ENCODE peak calls at places on chromosome 2, in eight cellular contexts. N is GM13976, Y is breast epithelium, A is adrenal gland, U is kidney tubule cell, B is MCF 10A, X is iris pigment epithelial cell, Q is NCI-H2081. E is an unnamed sample.

GRCh38 chr2:229454934-229455631 is 184.0 kb upstream of the PID1 start:
- DNase-seq in N (no peak), Y (no peak), A (no peak), U (peak), B (peak), X (peak), Q (no peak), E (no peak)

GRCh38 chr2:145587922-145588321 is 1068.0 kb upstream of the ZEB2 start:
- DNase-seq in N (no peak), Y (no peak), A (no peak), U (no peak), B (no peak), X (no peak), Q (no peak), E (no peak)

GRCh38 chr2:233532971-233533370 is 33.6 kb downstream of the USP40 start:
- DNase-seq in N (no peak), Y (no peak), A (no peak), U (no peak), B (no peak), X (no peak), Q (no peak), E (no peak)

GRCh38 chr2:181552808-181553207 is 95.6 kb downstream of the ITGA4 start:
- DNase-seq in N (no peak), Y (no peak), A (no peak), U (peak), B (peak), X (peak), Q (no peak), E (no peak)

GRCh38 chr2:173997269-173997668 is 32.1 kb upstream of the SP3 start:
- DNase-seq in N (peak), Y (peak), A (peak), U (peak), B (no peak), X (peak), Q (no peak), E (peak)

GRCh38 chr2:72027426-72028161 is 120.1 kb downstream of the CYP26B1 start:
- DNase-seq in N (no peak), Y (no peak), A (peak), U (peak), B (peak), X (peak), Q (no peak), E (no peak)

GRCh38 chr2:29599946-29600345 is 321.4 kb downstream of the ALK start:
- DNase-seq in N (no peak), Y (no peak), A (no peak), U (no peak), B (no peak), X (no peak), Q (no peak), E (no peak)

GRCh38 chr2:202660796-202661195 is 26.0 kb downstream of the FAM117B start:
- DNase-seq in N (no peak), Y (no peak), A (no peak), U (no peak), B (no peak), X (no peak), Q (no peak), E (no peak)

GRCh38 chr2:85888020-85888744 is 608 bp downstream of the ST3GAL5 start:
- DNase-seq in N (peak), Y (no peak), A (peak), U (no peak), B (no peak), X (peak), Q (peak), E (peak)

GRCh38 chr2:138724296-138724695 is 55.9 kb downstream of the NXPH2 start:
- DNase-seq in N (no peak), Y (no peak), A (no peak), U (peak), B (no peak), X (no peak), Q (peak), E (no peak)

GRCh38 chr2:165632594-165632993 is 161.5 kb downstream of the GALNT3 start:
- DNase-seq in N (no peak), Y (no peak), A (no peak), U (no peak), B (no peak), X (no peak), Q (no peak), E (no peak)

GRCh38 chr2:63840081-63840784 is 1.5 kb upstream of the UGP2 start:
- DNase-seq in N (peak), Y (no peak), A (no peak), U (peak), B (no peak), X (no peak), Q (peak), E (peak)

GRCh38 chr2:145431181-145431951 is 911.4 kb upstream of the ZEB2 start:
- DNase-seq in N (no peak), Y (no peak), A (no peak), U (peak), B (no peak), X (no peak), Q (peak), E (no peak)

GRCh38 chr2:225998125-225998524 is 598.6 kb downstream of the NYAP2 start:
- DNase-seq in N (no peak), Y (no peak), A (no peak), U (no peak), B (no peak), X (no peak), Q (no peak), E (no peak)

GRCh38 chr2:38581193-38582147 is 21.3 kb downstream of the HNRNPLL start:
- DNase-seq in N (peak), Y (no peak), A (peak), U (peak), B (peak), X (peak), Q (peak), E (peak)

GRCh38 chr2:241686649-241687425 is at the start of gene DTYMK:
- DNase-seq in N (peak), Y (peak), A (peak), U (peak), B (peak), X (peak), Q (peak), E (peak)

GRCh38 chr2:226079677-226080076 is 680.2 kb downstream of the NYAP2 start:
- DNase-seq in N (no peak), Y (no peak), A (no peak), U (peak), B (no peak), X (peak), Q (no peak), E (no peak)

GRCh38 chr2:62475172-62476011 is 30.6 kb downstream of the TMEM17 start:
- DNase-seq in N (no peak), Y (no peak), A (no peak), U (peak), B (no peak), X (no peak), Q (peak), E (no peak)